ENCODE peak calls at places on chromosomes 4 and X, in nine cellular contexts. C, N, B, U, H, E, Q, V and A are unnamed samples.
A peak's percentile ranks its signal among the peaks of the same experiment; 100 is the strongest.

GRCh38 chr4:184620208-184620867 is 28.9 kb downstream of the CASP3 start:
- DNase-seq in C (no peak), N (no peak), B (no peak), U (no peak), H (no peak), E (no peak), Q (no peak), V (no peak), A (no peak)

GRCh38 chr4:140372607-140373327 is 679 bp upstream of the SCOC start:
- DNase-seq in C (peak; percentile 11), N (no peak), B (no peak), U (peak; percentile 4), H (peak; percentile 27), E (no peak), Q (peak; percentile 64), V (peak; percentile 81), A (no peak)

GRCh38 chrX:55011294-55011693 is 11.1 kb downstream of the APEX2 start:
- DNase-seq in C (no peak), N (no peak), B (no peak), U (no peak), H (no peak), E (no peak), Q (no peak), V (no peak), A (no peak)

GRCh38 chr4:186709509-186709908 is 14.1 kb downstream of the FAT1 start:
- DNase-seq in C (no peak), N (no peak), B (no peak), U (no peak), H (no peak), E (no peak), Q (no peak), V (no peak), A (no peak)

GRCh38 chrX:43861750-43862149 is 20.5 kb downstream of the MAOB start:
- DNase-seq in C (peak; percentile 30), N (no peak), B (no peak), U (no peak), H (no peak), E (peak; percentile 54), Q (no peak), V (no peak), A (no peak)

GRCh38 chr4:114364857-114365256 is 233.8 kb upstream of the UGT8 start:
- DNase-seq in C (no peak), N (no peak), B (no peak), U (no peak), H (no peak), E (peak; percentile 34), Q (no peak), V (no peak), A (no peak)

GRCh38 chr4:145709336-145709735 is 29.4 kb downstream of the C4orf51 start:
- DNase-seq in C (no peak), N (no peak), B (no peak), U (no peak), H (peak; percentile 35), E (no peak), Q (no peak), V (no peak), A (no peak)

GRCh38 chr4:121765368-121765705 is 373 bp upstream of the SMIM43 start:
- DNase-seq in C (no peak), N (no peak), B (no peak), U (no peak), H (no peak), E (no peak), Q (no peak), V (no peak), A (no peak)

GRCh38 chr4:123505077-123505456 is 108.5 kb downstream of the SPRY1 start:
- DNase-seq in C (no peak), N (no peak), B (no peak), U (peak; percentile 37), H (peak; percentile 42), E (no peak), Q (peak; percentile 12), V (peak; percentile 45), A (no peak)

GRCh38 chr4:53916431-53916889 is 147.9 kb downstream of the CHIC2 start:
- DNase-seq in C (no peak), N (no peak), B (no peak), U (no peak), H (no peak), E (no peak), Q (no peak), V (no peak), A (no peak)

GRCh38 chr4:39044364-39044946 is 12.2 kb upstream of the TMEM156 start:
- DNase-seq in C (peak; percentile 96), N (peak; percentile 94), B (peak; percentile 89), U (peak; percentile 96), H (peak; percentile 13), E (peak; percentile 96), Q (peak; percentile 98), V (peak; percentile 99), A (peak; percentile 33)

GRCh38 chr4:142497606-142498005 is 348.5 kb downstream of the INPP4B start:
- DNase-seq in C (no peak), N (no peak), B (no peak), U (no peak), H (no peak), E (no peak), Q (no peak), V (no peak), A (no peak)

GRCh38 chr4:14879643-14880042 is 122.6 kb upstream of the CPEB2 start:
- DNase-seq in C (no peak), N (no peak), B (no peak), U (no peak), H (no peak), E (no peak), Q (no peak), V (no peak), A (no peak)